ENCODE peak calls at places on chromosomes 5 and 9, in eight cellular contexts. G is neural progenitor cell, V is cardiac fibroblast, C is A549, O is cardiac muscle cell, D is heart left ventricle, R is ovary, E is progenitor cell of endocrine pancreas. L is an unnamed sample.

GRCh38 chr9:126842977-126843799 is 17.3 kb upstream of the ZBTB34 start:
- DNase-seq in G (no peak), V (no peak), C (no peak), O (no peak), D (no peak), R (no peak), E (no peak), L (no peak)

GRCh38 chr9:121634329-121634784 is 17.1 kb upstream of the DAB2IP start:
- DNase-seq in G (no peak), V (no peak), C (no peak), O (no peak), D (no peak), R (no peak), E (no peak), L (no peak)

GRCh38 chr5:10682429-10682746 is 78.6 kb downstream of the DAP start:
- DNase-seq in G (no peak), V (no peak), C (no peak), O (no peak), D (no peak), R (no peak), E (no peak), L (no peak)

GRCh38 chr5:72108200-72109050 is 1.1 kb downstream of the MAP1B start:
- DNase-seq in G (peak; percentile 94), V (peak; percentile 75), C (peak; percentile 61), O (peak; percentile 92), D (peak; percentile 88), R (peak; percentile 75), E (peak; percentile 56), L (peak; percentile 97)

GRCh38 chr5:118611332-118611945 is 376.9 kb downstream of the DTWD2 start:
- DNase-seq in G (peak; percentile 51), V (peak; percentile 44), C (peak; percentile 3), O (peak; percentile 50), D (no peak), R (no peak), E (no peak), L (peak; percentile 70)

GRCh38 chr9:76107487-76107886 is 217.0 kb downstream of the PCSK5 start:
- DNase-seq in G (no peak), V (peak; percentile 13), C (no peak), O (no peak), D (no peak), R (peak; percentile 32), E (no peak), L (no peak)

GRCh38 chr5:121399879-121400278 is 451.8 kb upstream of the FTMT start:
- DNase-seq in G (no peak), V (no peak), C (no peak), O (no peak), D (no peak), R (no peak), E (no peak), L (no peak)

GRCh38 chr5:112005533-112005926 is 248.5 kb upstream of the NREP start:
- DNase-seq in G (no peak), V (peak; percentile 45), C (no peak), O (no peak), D (no peak), R (no peak), E (no peak), L (no peak)

GRCh38 chr9:6152824-6153223 is 62.8 kb upstream of the IL33 start:
- DNase-seq in G (no peak), V (no peak), C (no peak), O (no peak), D (no peak), R (no peak), E (no peak), L (no peak)

GRCh38 chr5:111930905-111931461 is 174.0 kb upstream of the NREP start:
- DNase-seq in G (no peak), V (peak; percentile 38), C (no peak), O (no peak), D (no peak), R (no peak), E (no peak), L (no peak)

GRCh38 chr5:119355636-119356383 is at the start of gene TNFAIP8:
- DNase-seq in G (peak; percentile 74), V (peak; percentile 59), C (no peak), O (peak; percentile 66), D (peak; percentile 81), R (peak; percentile 33), E (peak; percentile 28), L (peak; percentile 34)

GRCh38 chr9:33159760-33160127 is 7.4 kb downstream of the B4GALT1 start:
- DNase-seq in G (no peak), V (peak; percentile 84), C (no peak), O (no peak), D (peak; percentile 72), R (no peak), E (no peak), L (no peak)

GRCh38 chr5:90095292-90096060 is 314.1 kb downstream of the CETN3 start:
- DNase-seq in G (no peak), V (no peak), C (no peak), O (no peak), D (no peak), R (no peak), E (no peak), L (no peak)

GRCh38 chr9:95815153-95815552 is 60.3 kb upstream of the ERCC6L2 start:
- DNase-seq in G (no peak), V (peak; percentile 40), C (no peak), O (no peak), D (no peak), R (no peak), E (no peak), L (no peak)

GRCh38 chr9:109063765-109064164 is 50.5 kb upstream of the CTNNAL1 start:
- DNase-seq in G (peak; percentile 21), V (peak; percentile 8), C (no peak), O (peak; percentile 57), D (no peak), R (no peak), E (no peak), L (no peak)

GRCh38 chr9:133371261-133371711 is 4.6 kb downstream of the SURF4 start:
- DNase-seq in G (no peak), V (no peak), C (no peak), O (no peak), D (no peak), R (no peak), E (no peak), L (no peak)

GRCh38 chr9:107816187-107817021 is 326.8 kb upstream of the KLF4 start:
- DNase-seq in G (no peak), V (no peak), C (no peak), O (no peak), D (no peak), R (no peak), E (no peak), L (no peak)

DNA sequence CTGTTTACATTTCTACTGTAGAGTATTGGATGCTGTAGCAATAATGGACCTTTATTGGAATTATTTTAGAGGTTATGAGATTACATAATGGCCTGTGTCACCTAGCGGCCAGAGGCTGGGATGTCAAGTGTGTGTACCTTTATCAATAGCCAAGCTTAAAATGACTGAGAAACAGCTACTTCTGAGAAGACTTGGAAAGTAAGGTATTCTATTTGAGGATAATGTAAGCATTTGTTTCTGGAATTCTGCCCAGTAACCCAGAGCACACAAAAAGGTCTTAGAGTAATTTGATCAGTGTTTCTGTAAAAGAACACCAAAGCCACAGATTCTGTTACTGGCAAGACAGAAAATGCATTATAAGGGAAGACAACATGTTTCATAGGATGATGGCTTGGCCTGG is 116.8 kb downstream of the MACIR start:
- DNase-seq in G (no peak), V (peak; percentile 52), C (no peak), O (no peak), D (no peak), R (no peak), E (no peak), L (no peak)
- TF ChIP-seq CTCF in G (no peak), V (no peak), C (no peak), O (no peak), D (no peak), R (no peak), E (peak; percentile 29), L (no peak)

GRCh38 chr5:55226934-55227737 is at the start of gene MCIDAS:
- DNase-seq in G (peak; percentile 93), V (no peak), C (peak; percentile 88), O (peak; percentile 76), D (peak; percentile 61), R (peak; percentile 25), E (peak; percentile 45), L (peak; percentile 72)
- TF ChIP-seq CTCF in G (peak; percentile 48), V (no peak), C (peak; percentile 44), O (peak; percentile 3), D (peak; percentile 16), R (no peak), E (peak; percentile 23), L (no peak)

GRCh38 chr9:215631-216155 is 1.0 kb downstream of the DOCK8 start:
- DNase-seq in G (no peak), V (no peak), C (no peak), O (no peak), D (no peak), R (no peak), E (no peak), L (no peak)

GRCh38 chr9:211557-211956 is 3.1 kb upstream of the DOCK8 start:
- DNase-seq in G (no peak), V (peak; percentile 38), C (no peak), O (no peak), D (no peak), R (peak; percentile 58), E (no peak), L (no peak)

GRCh38 chr9:211036-211435 is 3.6 kb upstream of the DOCK8 start:
- DNase-seq in G (no peak), V (no peak), C (no peak), O (no peak), D (no peak), R (no peak), E (no peak), L (no peak)

GRCh38 chr9:212265-212664 is 2.4 kb upstream of the DOCK8 start:
- DNase-seq in G (no peak), V (no peak), C (no peak), O (no peak), D (no peak), R (no peak), E (no peak), L (no peak)

GRCh38 chr9:214488-215448 is at the start of gene DOCK8:
- DNase-seq in G (peak; percentile 86), V (peak; percentile 40), C (peak; percentile 43), O (peak; percentile 72), D (peak; percentile 87), R (peak; percentile 57), E (peak; percentile 76), L (peak; percentile 77)
- TF ChIP-seq CTCF in G (peak; percentile 60), V (no peak), C (peak; percentile 50), O (peak; percentile 48), D (peak; percentile 39), R (no peak), E (peak; percentile 58), L (peak; percentile 14)

DNA sequence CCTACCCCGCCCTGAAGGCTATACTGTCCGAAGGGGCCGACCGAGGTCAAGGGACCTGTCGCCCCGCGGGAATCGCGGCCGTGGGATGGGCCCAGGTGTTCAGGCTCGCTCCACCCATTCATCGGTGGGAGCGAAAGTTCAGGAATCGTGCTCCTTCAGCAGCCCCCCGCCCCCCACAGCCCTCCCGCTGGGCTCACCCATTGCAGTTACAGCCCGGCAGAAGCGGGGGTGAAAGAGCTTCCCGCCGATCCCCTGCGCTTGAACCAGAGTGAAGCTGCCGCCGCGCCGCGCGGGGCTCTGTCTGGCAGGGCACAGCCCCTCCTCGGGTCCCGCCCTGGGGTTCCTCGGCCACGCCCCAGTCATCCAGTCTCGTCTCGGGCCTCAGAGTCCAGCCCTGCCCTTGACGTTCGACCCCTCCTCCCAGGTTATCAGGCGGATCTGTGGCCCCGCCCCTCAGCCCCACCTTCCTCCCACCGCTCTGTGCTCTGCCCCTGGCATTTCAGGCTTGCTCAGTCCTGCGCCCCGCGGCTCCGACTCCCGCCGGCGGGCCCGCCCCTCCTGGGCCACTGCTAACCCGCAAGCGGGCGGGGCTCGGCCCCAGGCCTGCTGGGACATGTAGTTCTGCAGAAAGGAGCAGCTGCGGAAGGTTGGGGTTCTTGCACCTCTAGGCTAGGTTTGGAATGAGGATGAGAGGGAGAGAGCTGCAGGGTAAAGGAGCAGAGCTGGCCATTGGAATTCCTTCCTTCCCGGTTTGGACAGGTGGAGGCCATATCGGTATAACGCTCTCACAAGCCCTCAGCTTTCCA is at the start of gene MYORG:
- DNase-seq in G (peak; percentile 93), V (peak; percentile 87), C (peak; percentile 98), O (peak; percentile 96), D (peak; percentile 95), R (peak; percentile 74), E (peak; percentile 87), L (peak; percentile 93)
- TF ChIP-seq CTCF in G (no peak), V (no peak), C (no peak), O (no peak), D (no peak), R (no peak), E (no peak), L (no peak)

L was measured in glutamatergic neuron.